ENCODE peak calls at places on chromosomes 12 and 14, in ten cellular contexts. Q is Daoy; C is AG09309; P is iPS-NIHi11; W is T-cell; B is fibroblast of the aortic adventitia; Y is fibroblast of pulmonary artery; K is DMS153; S is stimulated activated CD8-positive, alpha-beta memory T cell treated with anti-CD3 and anti-CD28 coated beads, Interleukin-4, amount 100 ng/mL, for 48 hours; D is AG09319. F is an unnamed sample.

GRCh38 chr14:104136472-104137296 is 1.7 kb upstream of the KIF26A start:
- DNase-seq in D (no peak), P (no peak), Y (no peak), Q (peak; percentile 37), K (no peak), B (no peak), S (no peak), C (no peak), W (no peak), F (no peak)

GRCh38 chr12:76571256-76571655 is 11.7 kb upstream of the OSBPL8 start:
- DNase-seq in W (no peak), D (no peak), Q (no peak), Y (no peak), S (no peak), B (peak; percentile 56), C (no peak), K (no peak), P (no peak), F (no peak)

GRCh38 chr14:99270491-99271287 is 1.3 kb downstream of the BCL11B start:
- DNase-seq in B (no peak), D (no peak), W (no peak), Y (no peak), C (no peak), K (no peak), Q (peak; percentile 53), S (peak; percentile 60), P (peak; percentile 36), F (no peak)

GRCh38 chr14:55416866-55417265 is 5.2 kb upstream of the ATG14 start:
- DNase-seq in Q (peak; percentile 29), B (no peak), Y (peak; percentile 22), D (no peak), W (no peak), P (peak; percentile 33), K (no peak), C (no peak), S (peak; percentile 55), F (no peak)

GRCh38 chr12:75933136-75933535 is 98.4 kb downstream of the PHLDA1 start:
- DNase-seq in W (no peak), B (peak; percentile 86), D (peak; percentile 38), S (no peak), K (no peak), C (peak; percentile 75), Y (peak; percentile 88), Q (peak; percentile 68), P (no peak), F (peak; percentile 84)

GRCh38 chr14:99118046-99118721 is 153.8 kb downstream of the BCL11B start:
- DNase-seq in W (no peak), C (no peak), D (no peak), K (no peak), Q (no peak), Y (no peak), S (no peak), P (peak; percentile 46), B (no peak), F (no peak)

GRCh38 chr14:68939893-68940613 is 39.0 kb downstream of the ACTN1 start:
- DNase-seq in W (no peak), Q (peak; percentile 99), C (peak; percentile 87), S (no peak), B (peak; percentile 91), P (peak; percentile 64), K (no peak), D (peak; percentile 52), Y (peak; percentile 98), F (peak; percentile 80)

GRCh38 chr12:113299619-113300237 is 35.2 kb downstream of the SLC8B1 start:
- DNase-seq in P (peak; percentile 89), W (no peak), D (peak; percentile 36), K (peak; percentile 7), Y (peak; percentile 88), C (peak; percentile 43), B (peak; percentile 82), Q (peak; percentile 85), S (no peak), F (peak; percentile 57)

GRCh38 chr14:51211149-51211548 is 28.9 kb upstream of the TMX1 start:
- DNase-seq in C (no peak), W (no peak), P (no peak), D (no peak), B (peak; percentile 26), Q (peak; percentile 71), S (no peak), K (peak; percentile 83), Y (peak; percentile 44), F (no peak)

GRCh38 chr14:63633801-63634200 is 7.9 kb downstream of the WDR89 start:
- DNase-seq in B (peak; percentile 11), Y (peak; percentile 13), C (no peak), W (no peak), Q (no peak), P (no peak), D (no peak), K (no peak), S (no peak), F (no peak)

GRCh38 chr14:103313704-103314103 is 20.3 kb upstream of the EIF5 start:
- DNase-seq in S (no peak), B (peak; percentile 28), C (no peak), Q (no peak), D (no peak), K (no peak), W (no peak), Y (peak; percentile 76), P (no peak), F (no peak)

GRCh38 chr12:121391619-121392324 is 8.1 kb upstream of the RNF34 start:
- DNase-seq in P (no peak), Y (peak; percentile 73), D (peak; percentile 30), Q (peak; percentile 25), B (peak; percentile 66), K (no peak), S (peak; percentile 56), W (no peak), C (no peak), F (peak; percentile 49)

GRCh38 chr14:102540310-102541028 is 30.9 kb upstream of the ANKRD9 start:
- DNase-seq in K (peak; percentile 26), P (no peak), Q (peak; percentile 50), D (no peak), S (no peak), B (no peak), W (no peak), Y (peak; percentile 86), C (no peak), F (peak; percentile 3)

GRCh38 chr14:81341405-81342180 is 58.5 kb downstream of the STON2 start:
- DNase-seq in D (no peak), K (peak; percentile 52), B (no peak), Q (no peak), C (no peak), Y (no peak), W (no peak), S (no peak), P (no peak), F (no peak)

GRCh38 chr14:44462372-44462771 is 44.7 kb downstream of the FSCB start:
- DNase-seq in B (no peak), P (no peak), W (no peak), Y (no peak), C (no peak), Q (no peak), D (no peak), S (no peak), K (peak; percentile 85), F (no peak)

GRCh38 chr14:94121485-94121884 is 7.9 kb downstream of the IFI27L2 start:
- DNase-seq in C (no peak), Y (no peak), P (no peak), K (no peak), S (no peak), Q (no peak), B (no peak), W (no peak), D (no peak), F (no peak)

GRCh38 chr12:106918746-106919145 is 37.0 kb upstream of the TMEM263 start:
- DNase-seq in D (no peak), Q (no peak), P (peak; percentile 79), S (no peak), C (no peak), Y (peak; percentile 45), W (no peak), K (peak; percentile 19), B (peak; percentile 14), F (no peak)

GRCh38 chr14:102209224-102209966 is 69.7 kb downstream of the WDR20 start:
- DNase-seq in W (no peak), P (no peak), K (no peak), Q (no peak), C (no peak), S (no peak), D (no peak), B (no peak), Y (peak; percentile 35), F (no peak)

GRCh38 chr12:30440826-30441602 is 254.7 kb downstream of the IPO8 start:
- DNase-seq in S (no peak), B (peak; percentile 40), W (no peak), K (peak; percentile 6), C (no peak), D (no peak), Y (peak; percentile 59), Q (no peak), P (peak; percentile 66), F (no peak)

GRCh38 chr12:30806989-30807694 is 52.4 kb upstream of the CAPRIN2 start:
- DNase-seq in D (no peak), B (peak; percentile 91), P (peak; percentile 70), W (no peak), C (no peak), S (no peak), Q (peak; percentile 68), Y (peak; percentile 90), K (peak; percentile 64), F (no peak)